ENCODE peak calls at places on chromosomes 12 and 14, in four cellular contexts. V, U, J and B are unnamed samples.

GRCh38 chr14:32933623-32933942 is 5.1 kb upstream of the NPAS3 start:
- DNase-seq in V (no peak), U (no peak), J (no peak), B (no peak)

GRCh38 chr14:103910262-103910935 is 17.9 kb upstream of the TDRD9 start:
- DNase-seq in V (peak), U (peak), J (peak), B (peak)

GRCh38 chr12:20492251-20492728 is 124.0 kb downstream of the PDE3A start:
- DNase-seq in V (peak), U (no peak), J (no peak), B (no peak)

GRCh38 chr12:18145924-18146323 is 55.9 kb upstream of the RERGL start:
- DNase-seq in V (no peak), U (no peak), J (no peak), B (no peak)

GRCh38 chr14:88352299-88353097 is 29.4 kb upstream of the KCNK10 start:
- DNase-seq in V (no peak), U (no peak), J (no peak), B (no peak)

GRCh38 chr14:75456069-75457023 is 28.5 kb downstream of the JDP2 start:
- DNase-seq in V (no peak), U (no peak), J (no peak), B (no peak)

GRCh38 chr14:54676822-54677708 is 110.1 kb downstream of the SAMD4A start:
- DNase-seq in V (peak), U (no peak), J (no peak), B (no peak)

GRCh38 chr12:52615208-52615868 is 3.0 kb downstream of the KRT73 start:
- DNase-seq in V (no peak), U (no peak), J (no peak), B (no peak)

GRCh38 chr12:18430425-18431048 is 169.2 kb downstream of the PIK3C2G start:
- DNase-seq in V (peak), U (no peak), J (peak), B (peak)

DNA sequence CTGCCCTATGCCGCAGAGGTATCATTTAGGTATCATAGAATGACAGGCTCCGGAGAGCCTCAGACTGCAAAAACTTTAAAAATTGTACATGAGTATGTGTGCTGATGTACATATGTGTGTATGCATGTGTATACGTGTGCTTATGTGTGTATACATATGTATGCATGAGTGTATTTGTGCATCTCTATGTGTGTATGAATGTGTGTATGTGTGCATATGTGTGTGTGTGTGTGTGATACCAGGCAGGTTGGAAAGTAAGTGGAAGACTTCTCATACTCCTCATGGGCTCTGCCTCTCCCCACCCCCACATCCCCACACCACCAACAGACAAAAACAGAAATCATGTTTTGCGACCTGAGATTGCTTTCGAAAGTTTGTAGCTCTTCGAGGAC is 621 bp upstream of the TMEM117 start:
- DNase-seq in V (peak), U (no peak), J (no peak), B (no peak)
- TF ChIP-seq CTCF in V (no peak), U (no peak), J (no peak), B (no peak)

GRCh38 chr12:12356467-12356885 is 402 bp upstream of the BORCS5 start:
- DNase-seq in V (no peak), U (no peak), J (no peak), B (no peak)

GRCh38 chr12:12353807-12354206 is 3.1 kb upstream of the BORCS5 start:
- DNase-seq in V (no peak), U (no peak), J (no peak), B (no peak)

GRCh38 chr12:12358528-12358927 is 1.6 kb downstream of the BORCS5 start:
- DNase-seq in V (no peak), U (no peak), J (no peak), B (no peak)

GRCh38 chr12:12357697-12358476 is 1.0 kb downstream of the BORCS5 start:
- DNase-seq in V (no peak), U (no peak), J (no peak), B (peak)

GRCh38 chr12:12356886-12357696 is at the start of gene BORCS5:
- DNase-seq in V (peak), U (peak), J (peak), B (peak)
- TF ChIP-seq CTCF in V (peak), U (no peak), J (no peak), B (peak)

GRCh38 chr12:62635630-62636029 is 169.0 kb downstream of the MON2 start:
- DNase-seq in V (no peak), U (no peak), J (no peak), B (no peak)

GRCh38 chr12:62629971-62630739 is 163.5 kb downstream of the MON2 start:
- DNase-seq in V (no peak), U (no peak), J (no peak), B (no peak)

GRCh38 chr12:62629413-62629812 is 162.8 kb downstream of the MON2 start:
- DNase-seq in V (no peak), U (no peak), J (no peak), B (no peak)

GRCh38 chr12:62632521-62632920 is 165.9 kb downstream of the MON2 start:
- DNase-seq in V (no peak), U (peak), J (peak), B (peak)

GRCh38 chr12:62631531-62632520 is 165.2 kb downstream of the MON2 start:
- DNase-seq in V (peak), U (peak), J (peak), B (peak)
- TF ChIP-seq CTCF in V (no peak), U (no peak), J (no peak), B (peak)

GRCh38 chr14:67335781-67336180 is 23.8 kb downstream of the ATP6V1D start:
- DNase-seq in V (peak), U (no peak), J (no peak), B (no peak)
- TF ChIP-seq CTCF in V (peak), U (no peak), J (no peak), B (peak)

GRCh38 chr12:65511927-65512326 is 233.4 kb downstream of the MSRB3 start:
- DNase-seq in V (no peak), U (no peak), J (no peak), B (no peak)

GRCh38 chr12:65508281-65509035 is 230.0 kb downstream of the MSRB3 start:
- DNase-seq in V (no peak), U (no peak), J (no peak), B (no peak)

GRCh38 chr12:65510584-65511050 is 232.1 kb downstream of the MSRB3 start:
- DNase-seq in V (no peak), U (no peak), J (peak), B (no peak)

GRCh38 chr12:65509953-65510352 is 231.5 kb downstream of the MSRB3 start:
- DNase-seq in V (no peak), U (no peak), J (no peak), B (no peak)

DNA sequence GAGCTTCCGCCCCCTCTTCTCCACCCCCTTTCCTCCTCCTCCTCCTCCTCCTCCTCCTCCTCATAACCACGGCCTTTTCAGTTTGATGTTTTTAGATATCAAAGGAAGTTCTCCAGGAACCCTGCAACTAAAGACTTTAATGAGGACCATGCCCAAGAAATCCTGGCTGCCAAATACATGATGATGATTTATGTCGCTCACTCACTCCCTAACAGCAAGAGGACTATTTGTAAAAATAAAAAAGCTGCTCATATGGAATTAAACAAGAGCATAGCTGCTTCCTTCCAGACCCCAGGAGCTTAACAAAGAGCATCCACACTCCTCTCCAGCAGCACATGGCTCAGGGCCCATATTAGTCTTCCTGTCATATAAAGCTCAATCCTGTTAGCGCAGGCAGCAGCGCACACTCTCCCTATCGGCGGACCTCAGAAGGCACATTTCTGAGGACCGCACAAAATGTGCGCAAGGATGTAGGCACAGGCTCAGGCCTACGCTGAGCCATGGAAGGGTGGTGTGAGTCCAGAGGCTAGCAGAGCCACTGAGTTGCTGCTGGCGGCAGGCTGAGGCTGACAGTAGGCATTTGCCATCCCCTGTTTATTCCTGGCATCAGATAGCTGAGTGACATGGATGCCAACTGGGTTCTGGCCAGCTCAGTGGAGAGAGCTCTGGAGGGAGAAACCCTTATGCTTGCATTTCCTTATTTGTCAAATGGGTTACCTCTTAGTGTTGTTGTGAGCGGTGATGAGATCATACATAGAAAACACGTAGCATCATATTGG is 232.8 kb downstream of the MSRB3 start:
- DNase-seq in V (no peak), U (no peak), J (no peak), B (no peak)
- TF ChIP-seq CTCF in V (no peak), U (no peak), J (no peak), B (no peak)

GRCh38 chr14:59787045-59787674 is 83.4 kb downstream of the RTN1 start:
- DNase-seq in V (no peak), U (no peak), J (no peak), B (no peak)
- TF ChIP-seq CTCF in V (no peak), U (no peak), J (no peak), B (no peak)

DNA sequence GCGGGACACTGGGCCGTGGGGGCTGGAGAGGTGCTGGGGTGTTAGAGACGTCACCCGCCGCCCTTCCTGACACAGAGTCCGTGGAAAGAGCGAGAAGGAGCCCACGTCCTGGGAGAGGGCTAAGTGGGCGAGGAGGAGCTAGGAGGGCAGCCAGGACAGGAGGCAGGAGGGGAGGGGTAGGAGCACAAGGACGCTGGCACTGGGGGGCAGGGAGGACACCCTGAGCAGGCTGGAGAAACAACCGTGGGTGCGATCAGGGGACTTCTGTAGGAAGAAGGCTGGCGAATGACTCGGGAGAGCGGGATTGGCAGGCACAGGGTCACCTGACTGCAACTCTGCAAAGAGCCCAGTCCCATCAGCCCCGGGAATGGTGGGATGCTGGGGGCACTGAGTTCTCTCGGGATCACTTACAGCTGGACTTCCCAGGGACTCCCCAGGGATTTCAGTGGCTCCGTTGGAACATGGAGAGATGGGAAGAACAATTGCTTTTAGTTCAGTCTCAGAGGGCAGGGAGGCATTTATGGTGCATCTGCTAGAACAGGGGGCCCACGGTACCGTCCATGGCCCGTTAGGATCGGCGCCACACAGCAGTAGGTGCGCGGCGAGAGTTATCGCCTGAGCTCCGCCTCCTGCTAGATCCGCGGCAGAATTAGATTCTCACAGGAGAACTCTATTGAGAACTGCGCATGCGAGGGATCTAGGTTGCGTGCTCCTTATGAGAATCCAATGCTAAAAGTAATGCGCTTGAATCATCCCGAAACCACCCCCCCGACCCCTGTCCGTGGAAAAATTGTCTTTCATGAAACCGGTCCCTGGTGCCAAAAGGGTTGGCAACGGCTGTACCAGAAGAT is 24.3 kb downstream of the UBR7 start:
- DNase-seq in V (peak), U (no peak), J (peak), B (peak)
- TF ChIP-seq CTCF in V (no peak), U (no peak), J (no peak), B (no peak)

GRCh38 chr12:85575115-85576096 is 260.8 kb downstream of the RASSF9 start:
- DNase-seq in V (peak), U (no peak), J (peak), B (peak)

GRCh38 chr12:85580562-85581168 is 255.5 kb downstream of the RASSF9 start:
- DNase-seq in V (no peak), U (no peak), J (no peak), B (no peak)
- TF ChIP-seq CTCF in V (no peak), U (no peak), J (no peak), B (no peak)